ENCODE peak calls at places on chromosomes 7 and 10, in five cellular contexts. H is HepG2, L is HCT116, F is SK-N-SH, S is H1. U is an unnamed sample.

GRCh38 chr7:107847168-107847835 is 43.7 kb upstream of the DLD start:
- DNase-seq in H (no peak), L (no peak), F (no peak), S (no peak), U (no peak)

GRCh38 chr7:98086231-98086855 is 20.3 kb upstream of the LMTK2 start:
- DNase-seq in H (no peak), L (no peak), F (no peak), S (no peak), U (peak)

GRCh38 chr7:46544396-46545008 is 623.4 kb upstream of the IGFBP3 start:
- DNase-seq in H (peak), L (peak), F (no peak), S (no peak), U (no peak)

GRCh38 chr10:12474727-12475414 is 125.5 kb downstream of the CAMK1D start:
- DNase-seq in H (no peak), L (no peak), F (no peak), S (no peak), U (no peak)

GRCh38 chr10:44460499-44460898 is 75.6 kb upstream of the CXCL12 start:
- DNase-seq in H (no peak), L (no peak), F (no peak), S (no peak), U (no peak)

GRCh38 chr7:22651534-22652243 is 75.3 kb upstream of the IL6 start:
- DNase-seq in H (no peak), L (no peak), F (no peak), S (no peak), U (no peak)

GRCh38 chr10:77800320-77800719 is 126.2 kb downstream of the DLG5 start:
- DNase-seq in H (no peak), L (no peak), F (no peak), S (no peak), U (no peak)

GRCh38 chr7:42010751-42011150 is 226.3 kb downstream of the GLI3 start:
- DNase-seq in H (no peak), L (no peak), F (no peak), S (no peak), U (no peak)

GRCh38 chr10:36383349-36383748 is 741.3 kb upstream of the FZD8 start:
- DNase-seq in H (no peak), L (no peak), F (no peak), S (no peak), U (no peak)

GRCh38 chr7:29976673-29977072 is 12.9 kb downstream of the SCRN1 start:
- DNase-seq in H (no peak), L (no peak), F (no peak), S (no peak), U (no peak)

GRCh38 chr7:107660381-107661080 is at the start of gene SLC26A4:
- DNase-seq in H (no peak), L (no peak), F (peak), S (no peak), U (no peak)

GRCh38 chr7:55534262-55534915 is 37.9 kb downstream of the VOPP1 start:
- DNase-seq in H (peak), L (no peak), F (no peak), S (no peak), U (no peak)

GRCh38 chr10:116043304-116043703 is 229.7 kb downstream of the GFRA1 start:
- DNase-seq in H (no peak), L (no peak), F (no peak), S (no peak), U (no peak)

GRCh38 chr7:47329320-47329926 is 252.5 kb downstream of the TNS3 start:
- DNase-seq in H (no peak), L (no peak), F (no peak), S (no peak), U (no peak)

GRCh38 chr7:116528008-116528789 is 3.4 kb downstream of the CAV1 start:
- DNase-seq in H (no peak), L (peak), F (peak), S (no peak), U (no peak)

GRCh38 chr7:41819645-41820044 is 116.8 kb upstream of the INHBA start:
- DNase-seq in H (no peak), L (no peak), F (no peak), S (no peak), U (no peak)

GRCh38 chr7:46854958-46855473 is 726.9 kb downstream of the TNS3 start:
- DNase-seq in H (no peak), L (no peak), F (no peak), S (no peak), U (peak)

GRCh38 chr7:24864214-24864817 is 107.1 kb upstream of the GSDME start:
- DNase-seq in H (no peak), L (no peak), F (no peak), S (no peak), U (no peak)

DNA sequence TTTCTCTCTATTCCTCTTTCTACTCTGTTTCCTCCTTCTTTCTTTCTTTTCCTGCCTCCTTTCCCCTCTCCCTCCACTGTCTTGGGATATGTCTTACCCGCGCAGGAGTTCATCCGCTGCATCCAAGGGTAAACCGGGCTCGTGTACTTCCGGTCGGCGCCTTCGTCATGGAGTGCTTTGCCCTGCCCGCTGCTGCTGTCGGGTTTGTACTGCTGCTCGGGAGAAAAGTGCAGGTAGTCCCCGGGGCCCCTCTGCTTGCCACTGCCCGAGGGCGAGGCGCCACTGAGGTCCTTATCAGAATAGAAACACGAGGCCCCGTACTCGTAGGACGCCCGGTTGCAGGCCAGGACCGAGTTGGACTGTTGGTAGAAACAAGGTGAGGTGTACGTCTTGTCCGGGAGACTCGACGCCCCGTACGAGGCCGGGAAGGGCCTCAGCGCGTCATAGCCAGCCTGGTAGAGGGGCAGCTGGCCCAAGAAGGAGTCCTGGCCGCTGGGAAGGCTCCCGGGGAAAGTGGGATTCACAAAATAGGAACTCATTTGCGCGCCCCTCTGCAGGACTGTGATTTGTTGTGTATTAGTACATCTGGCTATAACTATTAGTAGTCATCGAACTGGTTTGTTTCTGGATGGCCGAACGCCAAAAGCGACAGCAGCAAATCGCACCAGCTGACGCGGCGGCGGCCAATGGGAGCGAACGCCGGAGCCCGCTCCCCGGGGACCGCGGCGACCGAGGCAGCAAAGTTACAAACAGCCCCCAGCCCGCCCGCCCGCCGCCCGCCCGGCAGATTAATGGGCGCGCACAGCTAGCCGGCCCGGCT is at the start of gene HOXA6:
- DNase-seq in H (no peak), L (no peak), F (peak), S (no peak), U (no peak)
- TF ChIP-seq JUND in H (no peak), L (no peak), F (no peak), S (no peak), U (no peak)

GRCh38 chr7:74498996-74499834 is 45.5 kb downstream of the GTF2IRD1 start:
- DNase-seq in H (no peak), L (no peak), F (no peak), S (no peak), U (peak)
- TF ChIP-seq JUND in H (no peak), L (no peak), F (no peak), S (no peak), U (no peak)

DNA sequence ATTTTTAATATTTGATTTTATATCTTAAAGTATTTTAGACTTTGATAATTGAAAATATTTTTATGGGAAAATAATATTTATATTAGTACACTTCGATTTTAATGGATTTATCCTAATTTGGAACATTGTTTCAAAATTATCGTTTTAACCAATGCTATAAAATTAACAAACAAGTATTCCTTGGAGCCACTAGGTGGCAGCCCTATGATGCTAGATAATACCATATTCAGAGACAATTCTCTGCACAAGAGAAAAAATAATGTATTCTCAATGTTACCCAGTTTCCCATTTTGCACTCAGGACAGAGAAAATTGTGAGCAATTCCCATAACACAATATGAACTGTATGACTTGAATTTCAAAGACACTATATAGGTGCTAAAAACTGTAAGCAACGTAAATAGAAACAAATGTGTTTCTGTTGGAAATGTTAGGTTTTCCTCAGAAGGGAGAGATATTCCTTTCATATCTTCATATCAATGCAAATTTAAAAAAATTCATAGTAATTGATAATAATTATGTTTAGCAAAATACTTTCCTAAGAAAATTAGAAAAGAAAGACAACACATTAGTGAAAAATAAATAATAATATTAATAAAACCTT is 237.8 kb downstream of the SEMA3E start:
- DNase-seq in H (peak), L (peak), F (peak), S (no peak), U (peak)
- TF ChIP-seq JUND in H (no peak), L (no peak), F (no peak), S (no peak), U (no peak)

DNA sequence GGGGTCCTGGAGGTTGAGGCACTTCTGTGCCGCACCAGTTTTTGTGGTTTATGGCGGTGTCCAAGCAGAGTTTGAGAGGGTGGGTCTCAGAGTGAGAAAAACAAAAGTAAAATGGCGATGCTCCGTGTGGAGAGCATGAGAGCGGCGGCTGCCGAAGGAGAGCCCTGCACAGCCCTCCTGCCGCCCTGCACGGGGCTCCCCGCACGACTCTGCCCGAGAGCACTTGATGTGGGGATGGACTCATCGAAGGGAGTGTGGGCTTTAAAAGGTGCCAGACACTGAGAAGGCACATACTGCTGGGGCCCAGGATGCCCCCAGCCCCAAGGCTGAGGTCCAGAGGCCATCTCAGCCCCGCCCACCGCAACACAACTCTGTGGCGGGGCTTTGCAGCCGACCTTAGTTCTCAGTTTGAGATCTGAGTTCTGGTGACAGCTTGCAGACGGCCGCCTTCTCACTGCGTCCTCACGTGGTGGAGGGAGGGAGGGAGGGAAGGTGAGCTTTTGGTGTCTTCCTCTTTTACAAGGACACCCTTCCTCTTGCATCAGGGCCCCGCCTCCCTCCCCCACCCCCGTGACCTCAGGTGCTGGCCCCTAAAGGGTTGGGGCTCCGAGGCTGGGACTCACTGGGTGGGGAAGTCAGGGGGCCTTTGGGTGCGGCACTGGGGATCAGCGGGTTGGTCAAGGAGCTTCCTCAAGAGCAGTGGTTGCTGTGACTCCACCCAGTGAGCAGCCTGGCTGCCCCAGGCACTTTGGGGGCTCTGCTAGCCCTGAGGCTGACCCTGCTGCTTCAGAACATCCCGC is 69.1 kb downstream of the NKX6-2 start:
- DNase-seq in H (no peak), L (no peak), F (no peak), S (no peak), U (no peak)
- TF ChIP-seq JUND in H (no peak), L (no peak), F (no peak), S (no peak), U (no peak)

GRCh38 chr7:73369009-73369408 is 41.0 kb downstream of the FKBP6 start:
- DNase-seq in H (peak), L (no peak), F (no peak), S (no peak), U (no peak)

GRCh38 chr7:73369622-73370021 is 41.7 kb downstream of the FKBP6 start:
- DNase-seq in H (no peak), L (no peak), F (no peak), S (no peak), U (no peak)

GRCh38 chr7:73376671-73377412 is 48.9 kb downstream of the FKBP6 start:
- DNase-seq in H (no peak), L (no peak), F (no peak), S (no peak), U (no peak)

GRCh38 chr7:73373741-73374140 is 45.8 kb downstream of the FKBP6 start:
- DNase-seq in H (no peak), L (no peak), F (no peak), S (no peak), U (peak)
- TF ChIP-seq JUND in H (no peak), L (no peak), F (no peak), S (no peak), U (no peak)